ENCODE peak calls at places on chromosomes 13 and 19, in eight cellular contexts. S is LNCaP clone FGC, P is RPMI8226, W is GM03348, X is HS-5, U is pancreas, Z is psoas muscle, M is M059J. G is an unnamed sample.

GRCh38 chr13:42968906-42969305 is 23.1 kb downstream of the EPSTI1 start:
- DNase-seq in S (peak; percentile 80), P (no peak), W (no peak), X (no peak), U (no peak), Z (no peak), M (no peak), G (no peak)

GRCh38 chr19:571127-571974 is 1.0 kb upstream of the BSG start:
- DNase-seq in S (peak; percentile 86), P (peak; percentile 77), W (peak; percentile 45), X (no peak), U (peak; percentile 59), Z (peak; percentile 21), M (peak; percentile 73), G (no peak)

GRCh38 chr13:44231786-44232516 is 141.7 kb upstream of the SERP2 start:
- DNase-seq in S (no peak), P (no peak), W (peak; percentile 88), X (peak; percentile 82), U (peak; percentile 90), Z (peak; percentile 72), M (peak; percentile 98), G (peak; percentile 79)

GRCh38 chr19:55486971-55487883 is 1.0 kb upstream of the SSC5D start:
- DNase-seq in S (no peak), P (no peak), W (peak; percentile 92), X (peak; percentile 78), U (no peak), Z (peak; percentile 79), M (peak; percentile 99), G (no peak)

GRCh38 chr19:40398417-40399056 is 8.6 kb upstream of the HIPK4 start:
- DNase-seq in S (no peak), P (no peak), W (no peak), X (no peak), U (no peak), Z (no peak), M (no peak), G (no peak)

GRCh38 chr19:18771328-18772242 is 19.5 kb downstream of the COMP start:
- DNase-seq in S (no peak), P (peak; percentile 59), W (no peak), X (no peak), U (no peak), Z (no peak), M (no peak), G (no peak)

GRCh38 chr13:109900320-109900719 is 113.9 kb upstream of the IRS2 start:
- DNase-seq in S (no peak), P (no peak), W (no peak), X (no peak), U (no peak), Z (no peak), M (no peak), G (no peak)

GRCh38 chr19:15181394-15181793 is 19.4 kb downstream of the NOTCH3 start:
- DNase-seq in S (no peak), P (peak; percentile 33), W (no peak), X (no peak), U (no peak), Z (no peak), M (no peak), G (no peak)

GRCh38 chr19:10104665-10105221 is 1.4 kb upstream of the PPAN start:
- DNase-seq in S (no peak), P (no peak), W (no peak), X (no peak), U (no peak), Z (no peak), M (no peak), G (no peak)

GRCh38 chr13:89514534-89515312 is 1832.8 kb upstream of the MIR17HG start:
- DNase-seq in S (no peak), P (no peak), W (no peak), X (peak; percentile 79), U (no peak), Z (no peak), M (peak; percentile 20), G (peak; percentile 15)

GRCh38 chr19:1862424-1863307 is 713 bp downstream of the KLF16 start:
- DNase-seq in S (no peak), P (peak; percentile 77), W (peak; percentile 86), X (no peak), U (peak; percentile 51), Z (peak; percentile 51), M (peak; percentile 36), G (no peak)

GRCh38 chr19:29560313-29561075 is 34.7 kb downstream of the VSTM2B start:
- DNase-seq in S (no peak), P (no peak), W (no peak), X (no peak), U (no peak), Z (no peak), M (no peak), G (no peak)

GRCh38 chr19:47243364-47243775 is 12.4 kb upstream of the BBC3 start:
- DNase-seq in S (no peak), P (no peak), W (no peak), X (no peak), U (no peak), Z (no peak), M (no peak), G (no peak)

GRCh38 chr13:93959796-93960533 is 519.5 kb downstream of the DCT start:
- DNase-seq in S (no peak), P (no peak), W (no peak), X (no peak), U (no peak), Z (no peak), M (no peak), G (no peak)

GRCh38 chr19:13484141-13484540 is 22.1 kb downstream of the CACNA1A start:
- DNase-seq in S (no peak), P (no peak), W (no peak), X (no peak), U (no peak), Z (no peak), M (no peak), G (no peak)

GRCh38 chr13:110711778-110712070 is 1.8 kb upstream of the ING1 start:
- DNase-seq in S (no peak), P (no peak), W (no peak), X (no peak), U (no peak), Z (no peak), M (peak; percentile 31), G (no peak)

GRCh38 chr13:27168870-27169525 is 2.6 kb downstream of the USP12 start:
- DNase-seq in S (no peak), P (no peak), W (peak; percentile 19), X (no peak), U (no peak), Z (no peak), M (no peak), G (no peak)

GRCh38 chr19:47539747-47540311 is 25.0 kb upstream of the NAPA start:
- DNase-seq in S (no peak), P (peak; percentile 47), W (no peak), X (no peak), U (no peak), Z (no peak), M (no peak), G (no peak)

GRCh38 chr19:18649371-18650047 is 12.7 kb downstream of the KLHL26 start:
- DNase-seq in S (no peak), P (no peak), W (peak; percentile 48), X (no peak), U (no peak), Z (peak; percentile 77), M (no peak), G (no peak)

GRCh38 chr19:44685877-44686276 is 13.1 kb upstream of the CEACAM16 start:
- DNase-seq in S (no peak), P (no peak), W (no peak), X (no peak), U (no peak), Z (no peak), M (peak; percentile 79), G (no peak)

GRCh38 chr19:13267889-13268288 is 117.7 kb downstream of the IER2 start:
- DNase-seq in S (no peak), P (no peak), W (no peak), X (no peak), U (no peak), Z (no peak), M (no peak), G (no peak)

GRCh38 chr19:31930401-31930800 is 415.0 kb upstream of the ZNF507 start:
- DNase-seq in S (no peak), P (no peak), W (no peak), X (no peak), U (no peak), Z (no peak), M (no peak), G (no peak)

GRCh38 chr19:38335949-38336637 is 463 bp downstream of the CATSPERG start:
- DNase-seq in S (peak; percentile 85), P (peak; percentile 92), W (peak; percentile 97), X (peak; percentile 81), U (peak; percentile 96), Z (peak; percentile 95), M (peak; percentile 97), G (peak; percentile 95)

GRCh38 chr13:23771966-23772365 is 117.2 kb downstream of the MIPEP start:
- DNase-seq in S (no peak), P (no peak), W (peak; percentile 64), X (no peak), U (no peak), Z (no peak), M (peak; percentile 12), G (no peak)

GRCh38 chr13:84263354-84264069 is 381.2 kb upstream of the SLITRK1 start:
- DNase-seq in S (no peak), P (no peak), W (no peak), X (no peak), U (no peak), Z (no peak), M (no peak), G (no peak)

GRCh38 chr13:96684472-96684871 is 309.8 kb downstream of the OXGR1 start:
- DNase-seq in S (no peak), P (no peak), W (no peak), X (no peak), U (no peak), Z (no peak), M (no peak), G (no peak)

GRCh38 chr19:40422428-40423226 is 3.2 kb downstream of the SERTAD1 start:
- DNase-seq in S (no peak), P (no peak), W (no peak), X (no peak), U (no peak), Z (no peak), M (no peak), G (no peak)

GRCh38 chr19:12789098-12789903 is 2.0 kb upstream of the JUNB start:
- DNase-seq in S (no peak), P (no peak), W (no peak), X (no peak), U (no peak), Z (no peak), M (no peak), G (no peak)

GRCh38 chr13:88005188-88005587 is 334.0 kb downstream of the SLITRK5 start:
- DNase-seq in S (no peak), P (no peak), W (no peak), X (no peak), U (no peak), Z (no peak), M (no peak), G (no peak)

GRCh38 chr13:111895896-111896821 is 170.8 kb upstream of the SOX1 start:
- DNase-seq in S (no peak), P (no peak), W (no peak), X (no peak), U (peak; percentile 6), Z (no peak), M (no peak), G (no peak)

GRCh38 chr19:32674153-32674958 is 624 bp downstream of the ANKRD27 start:
- DNase-seq in S (no peak), P (peak; percentile 32), W (no peak), X (no peak), U (no peak), Z (no peak), M (peak; percentile 9), G (no peak)

GRCh38 chr13:44191504-44192171 is 182.0 kb upstream of the SERP2 start:
- DNase-seq in S (peak; percentile 59), P (peak; percentile 34), W (peak; percentile 88), X (no peak), U (peak; percentile 40), Z (peak; percentile 22), M (peak; percentile 38), G (peak; percentile 13)

GRCh38 chr19:42274065-42274682 is 5.1 kb downstream of the CIC start:
- DNase-seq in S (no peak), P (no peak), W (no peak), X (no peak), U (no peak), Z (peak; percentile 13), M (no peak), G (no peak)

GRCh38 chr19:7115721-7116120 is 46.2 kb downstream of the ZNF557 start:
- DNase-seq in S (no peak), P (no peak), W (no peak), X (no peak), U (no peak), Z (no peak), M (no peak), G (no peak)